ENCODE peak calls at places on chromosomes 7 and 10, in five cellular contexts. One of them, this sample, is unnamed.

GRCh38 chr7:96995406-96996110 is 9.8 kb upstream of the DLX6 start:
- DNase-seq in OCI-LY7: no peak
- DNase-seq in cardiac fibroblast: no peak
- DNase-seq in CD8-positive, alpha-beta T cell: no peak
- DNase-seq in heart left ventricle: no peak
- DNase-seq in this sample: no peak

GRCh38 chr7:108124820-108125219 is 5.3 kb downstream of the LAMB4 start:
- DNase-seq in OCI-LY7: no peak
- DNase-seq in cardiac fibroblast: peak
- DNase-seq in CD8-positive, alpha-beta T cell: no peak
- DNase-seq in heart left ventricle: no peak
- DNase-seq in this sample: no peak

GRCh38 chr7:73817121-73817520 is 13.7 kb upstream of the CLDN4 start:
- DNase-seq in OCI-LY7: no peak
- DNase-seq in cardiac fibroblast: no peak
- DNase-seq in CD8-positive, alpha-beta T cell: no peak
- DNase-seq in heart left ventricle: no peak
- DNase-seq in this sample: no peak

GRCh38 chr7:4957847-4958476 is 1.0 kb downstream of the MMD2 start:
- DNase-seq in OCI-LY7: no peak
- DNase-seq in cardiac fibroblast: no peak
- DNase-seq in CD8-positive, alpha-beta T cell: no peak
- DNase-seq in heart left ventricle: no peak
- DNase-seq in this sample: no peak

GRCh38 chr10:73908853-73909611 is 1.9 kb upstream of the PLAU start:
- DNase-seq in OCI-LY7: peak
- DNase-seq in cardiac fibroblast: peak
- DNase-seq in CD8-positive, alpha-beta T cell: no peak
- DNase-seq in heart left ventricle: peak
- DNase-seq in this sample: peak

GRCh38 chr10:58956926-58957325 is 219.5 kb upstream of the PHYHIPL start:
- DNase-seq in OCI-LY7: no peak
- DNase-seq in cardiac fibroblast: no peak
- DNase-seq in CD8-positive, alpha-beta T cell: no peak
- DNase-seq in heart left ventricle: no peak
- DNase-seq in this sample: no peak

GRCh38 chr7:111564078-111564477 is 1.8 kb upstream of the IMMP2L start:
- DNase-seq in OCI-LY7: no peak
- DNase-seq in cardiac fibroblast: no peak
- DNase-seq in CD8-positive, alpha-beta T cell: no peak
- DNase-seq in heart left ventricle: no peak
- DNase-seq in this sample: no peak

GRCh38 chr7:99543081-99543671 is 8.7 kb downstream of the FAM200A start:
- DNase-seq in OCI-LY7: no peak
- DNase-seq in cardiac fibroblast: no peak
- DNase-seq in CD8-positive, alpha-beta T cell: no peak
- DNase-seq in heart left ventricle: no peak
- DNase-seq in this sample: no peak

GRCh38 chr7:140587243-140587642 is 53.4 kb downstream of the DENND2A start:
- DNase-seq in OCI-LY7: no peak
- DNase-seq in cardiac fibroblast: no peak
- DNase-seq in CD8-positive, alpha-beta T cell: no peak
- DNase-seq in heart left ventricle: no peak
- DNase-seq in this sample: no peak

GRCh38 chr7:92421676-92422435 is 25.4 kb upstream of the GATAD1 start:
- DNase-seq in OCI-LY7: peak
- DNase-seq in cardiac fibroblast: peak
- DNase-seq in CD8-positive, alpha-beta T cell: no peak
- DNase-seq in heart left ventricle: no peak
- DNase-seq in this sample: no peak

GRCh38 chr7:91780526-91780925 is 100.0 kb downstream of the MTERF1 start:
- DNase-seq in OCI-LY7: no peak
- DNase-seq in cardiac fibroblast: peak
- DNase-seq in CD8-positive, alpha-beta T cell: no peak
- DNase-seq in heart left ventricle: no peak
- DNase-seq in this sample: no peak

GRCh38 chr7:39410582-39410981 is 155.6 kb upstream of the YAE1 start:
- DNase-seq in OCI-LY7: no peak
- DNase-seq in cardiac fibroblast: no peak
- DNase-seq in CD8-positive, alpha-beta T cell: no peak
- DNase-seq in heart left ventricle: no peak
- DNase-seq in this sample: no peak

GRCh38 chr10:18793951-18794350 is 134.7 kb downstream of the ARL5B start:
- DNase-seq in OCI-LY7: no peak
- DNase-seq in cardiac fibroblast: peak
- DNase-seq in CD8-positive, alpha-beta T cell: no peak
- DNase-seq in heart left ventricle: no peak
- DNase-seq in this sample: no peak

GRCh38 chr10:31426425-31426824 is 107.4 kb downstream of the ZEB1 start:
- DNase-seq in OCI-LY7: no peak
- DNase-seq in cardiac fibroblast: peak
- DNase-seq in CD8-positive, alpha-beta T cell: no peak
- DNase-seq in heart left ventricle: no peak
- DNase-seq in this sample: no peak

GRCh38 chr7:42831953-42832522 is 79.8 kb downstream of the C7orf25 start:
- DNase-seq in OCI-LY7: no peak
- DNase-seq in cardiac fibroblast: no peak
- DNase-seq in CD8-positive, alpha-beta T cell: no peak
- DNase-seq in heart left ventricle: no peak
- DNase-seq in this sample: no peak

GRCh38 chr7:156327474-156327873 is 313.1 kb upstream of the RNF32 start:
- DNase-seq in OCI-LY7: no peak
- DNase-seq in cardiac fibroblast: no peak
- DNase-seq in CD8-positive, alpha-beta T cell: no peak
- DNase-seq in heart left ventricle: no peak
- DNase-seq in this sample: no peak

GRCh38 chr10:132106431-132106830 is 40.7 kb downstream of the JAKMIP3 start:
- DNase-seq in OCI-LY7: no peak
- DNase-seq in cardiac fibroblast: no peak
- DNase-seq in CD8-positive, alpha-beta T cell: peak
- DNase-seq in heart left ventricle: peak
- DNase-seq in this sample: no peak

GRCh38 chr10:121694327-121694965 is 96.2 kb upstream of the FGFR2 start:
- DNase-seq in OCI-LY7: no peak
- DNase-seq in cardiac fibroblast: no peak
- DNase-seq in CD8-positive, alpha-beta T cell: no peak
- DNase-seq in heart left ventricle: no peak
- DNase-seq in this sample: no peak

GRCh38 chr7:86411804-86412203 is 231.9 kb upstream of the GRM3 start:
- DNase-seq in OCI-LY7: no peak
- DNase-seq in cardiac fibroblast: no peak
- DNase-seq in CD8-positive, alpha-beta T cell: no peak
- DNase-seq in heart left ventricle: no peak
- DNase-seq in this sample: no peak

GRCh38 chr7:121081327-121081936 is 92.9 kb downstream of the CPED1 start:
- DNase-seq in OCI-LY7: peak
- DNase-seq in cardiac fibroblast: peak
- DNase-seq in CD8-positive, alpha-beta T cell: no peak
- DNase-seq in heart left ventricle: no peak
- DNase-seq in this sample: peak

GRCh38 chr7:38112075-38112474 is 66.0 kb upstream of the STARD3NL start:
- DNase-seq in OCI-LY7: no peak
- DNase-seq in cardiac fibroblast: no peak
- DNase-seq in CD8-positive, alpha-beta T cell: no peak
- DNase-seq in heart left ventricle: no peak
- DNase-seq in this sample: no peak

GRCh38 chr7:38102486-38102885 is 75.6 kb upstream of the STARD3NL start:
- DNase-seq in OCI-LY7: no peak
- DNase-seq in cardiac fibroblast: peak
- DNase-seq in CD8-positive, alpha-beta T cell: no peak
- DNase-seq in heart left ventricle: no peak
- DNase-seq in this sample: no peak

GRCh38 chr7:38105874-38106483 is 72.1 kb upstream of the STARD3NL start:
- DNase-seq in OCI-LY7: peak
- DNase-seq in cardiac fibroblast: peak
- DNase-seq in CD8-positive, alpha-beta T cell: no peak
- DNase-seq in heart left ventricle: no peak
- DNase-seq in this sample: no peak

DNA sequence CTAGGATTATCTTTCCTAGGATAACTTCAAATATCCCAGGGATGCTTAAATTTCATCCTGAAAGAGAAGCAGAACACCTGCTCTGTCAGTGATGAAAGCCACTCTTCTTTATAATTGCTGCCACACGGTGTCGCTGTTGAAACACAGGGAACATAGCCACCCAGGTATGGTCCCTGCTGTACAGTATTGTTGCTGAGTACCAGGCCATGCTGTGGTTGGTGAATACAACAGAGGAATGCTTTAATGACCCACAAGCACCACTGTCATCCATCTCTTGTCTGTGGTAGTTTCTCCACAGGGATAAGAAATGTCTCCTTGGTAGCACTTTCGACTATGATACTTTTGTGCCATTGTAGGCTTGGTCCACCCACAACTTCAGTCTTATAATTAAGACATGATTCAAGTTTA is 70.6 kb upstream of the STARD3NL start:
- DNase-seq in OCI-LY7: peak
- DNase-seq in cardiac fibroblast: peak
- DNase-seq in CD8-positive, alpha-beta T cell: peak
- DNase-seq in heart left ventricle: peak
- DNase-seq in this sample: peak
- TF ChIP-seq CTCF in OCI-LY7: peak
- TF ChIP-seq CTCF in cardiac fibroblast: peak
- TF ChIP-seq CTCF in CD8-positive, alpha-beta T cell: peak
- TF ChIP-seq CTCF in heart left ventricle: peak
- TF ChIP-seq CTCF in this sample: peak

DNA sequence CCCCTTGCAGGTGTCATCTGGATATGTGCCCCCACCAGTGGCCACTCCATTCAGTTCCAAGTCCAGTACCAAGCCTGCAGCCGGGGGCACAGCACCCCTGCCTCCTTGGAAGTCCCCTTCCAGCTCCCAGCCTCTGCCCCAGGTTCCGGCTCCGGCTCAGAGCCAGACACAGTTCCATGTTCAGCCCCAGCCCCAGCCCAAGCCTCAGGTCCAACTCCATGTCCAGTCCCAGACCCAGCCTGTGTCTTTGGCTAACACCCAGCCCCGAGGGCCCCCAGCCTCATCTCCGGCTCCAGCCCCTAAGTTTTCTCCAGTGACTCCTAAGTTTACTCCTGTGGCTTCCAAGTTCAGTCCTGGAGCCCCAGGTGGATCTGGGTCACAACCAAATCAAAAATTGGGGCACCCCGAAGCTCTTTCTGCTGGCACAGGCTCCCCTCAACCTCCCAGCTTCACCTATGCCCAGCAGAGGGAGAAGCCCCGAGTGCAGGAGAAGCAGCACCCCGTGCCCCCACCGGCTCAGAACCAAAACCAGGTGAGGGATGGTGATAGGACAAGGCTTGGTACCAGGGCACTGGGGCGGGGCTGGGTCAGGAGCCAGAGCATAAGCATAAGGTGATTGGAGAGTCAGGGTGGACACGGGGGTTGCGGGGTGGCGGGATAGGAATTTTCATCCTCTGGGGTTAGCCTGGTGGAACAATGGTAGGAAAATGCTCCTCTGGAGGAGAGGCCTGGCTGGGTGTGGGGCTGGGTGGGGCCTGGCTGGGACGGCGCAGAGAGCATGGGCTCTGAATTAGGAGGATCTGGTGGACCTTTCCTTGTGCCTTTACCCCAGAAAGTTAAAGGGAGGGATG is 1.9 kb downstream of the ZYX start:
- DNase-seq in OCI-LY7: no peak
- DNase-seq in cardiac fibroblast: no peak
- DNase-seq in CD8-positive, alpha-beta T cell: no peak
- DNase-seq in heart left ventricle: no peak
- DNase-seq in this sample: no peak
- H3K4me3 ChIP-seq in OCI-LY7: no peak
- H3K4me3 ChIP-seq in cardiac fibroblast: peak
- H3K4me3 ChIP-seq in CD8-positive, alpha-beta T cell: peak
- H3K4me3 ChIP-seq in heart left ventricle: peak
- H3K4me3 ChIP-seq in this sample: peak

GRCh38 chr10:55283041-55283440 is 482.0 kb upstream of the PCDH15 start:
- DNase-seq in OCI-LY7: no peak
- DNase-seq in cardiac fibroblast: peak
- DNase-seq in CD8-positive, alpha-beta T cell: no peak
- DNase-seq in heart left ventricle: no peak
- DNase-seq in this sample: no peak

GRCh38 chr10:55287346-55287745 is 486.3 kb upstream of the PCDH15 start:
- DNase-seq in OCI-LY7: no peak
- DNase-seq in cardiac fibroblast: no peak
- DNase-seq in CD8-positive, alpha-beta T cell: no peak
- DNase-seq in heart left ventricle: no peak
- DNase-seq in this sample: no peak
- TF ChIP-seq CTCF in OCI-LY7: no peak
- TF ChIP-seq CTCF in cardiac fibroblast: no peak
- TF ChIP-seq CTCF in CD8-positive, alpha-beta T cell: no peak
- TF ChIP-seq CTCF in heart left ventricle: no peak
- TF ChIP-seq CTCF in this sample: no peak

GRCh38 chr7:55537458-55537825 is 34.9 kb downstream of the VOPP1 start:
- DNase-seq in OCI-LY7: no peak
- DNase-seq in cardiac fibroblast: no peak
- DNase-seq in CD8-positive, alpha-beta T cell: no peak
- DNase-seq in heart left ventricle: no peak
- DNase-seq in this sample: no peak

GRCh38 chr7:55535637-55536016 is 36.7 kb downstream of the VOPP1 start:
- DNase-seq in OCI-LY7: no peak
- DNase-seq in cardiac fibroblast: no peak
- DNase-seq in CD8-positive, alpha-beta T cell: no peak
- DNase-seq in heart left ventricle: no peak
- DNase-seq in this sample: no peak

GRCh38 chr7:55538538-55538937 is 33.8 kb downstream of the VOPP1 start:
- DNase-seq in OCI-LY7: no peak
- DNase-seq in cardiac fibroblast: peak
- DNase-seq in CD8-positive, alpha-beta T cell: no peak
- DNase-seq in heart left ventricle: no peak
- DNase-seq in this sample: no peak

GRCh38 chr7:55534916-55535636 is 37.2 kb downstream of the VOPP1 start:
- DNase-seq in OCI-LY7: peak
- DNase-seq in cardiac fibroblast: no peak
- DNase-seq in CD8-positive, alpha-beta T cell: no peak
- DNase-seq in heart left ventricle: no peak
- DNase-seq in this sample: no peak

GRCh38 chr7:55536619-55537457 is 35.5 kb downstream of the VOPP1 start:
- DNase-seq in OCI-LY7: no peak
- DNase-seq in cardiac fibroblast: no peak
- DNase-seq in CD8-positive, alpha-beta T cell: no peak
- DNase-seq in heart left ventricle: no peak
- DNase-seq in this sample: no peak
- H3K4me3 ChIP-seq in OCI-LY7: peak
- H3K4me3 ChIP-seq in cardiac fibroblast: no peak
- H3K4me3 ChIP-seq in CD8-positive, alpha-beta T cell: no peak
- H3K4me3 ChIP-seq in heart left ventricle: no peak
- H3K4me3 ChIP-seq in this sample: peak